ENCODE peak calls at places on chromosomes 3 and 15, in four cellular contexts. N is GM12878, R is K562, A is HepG2. M is an unnamed sample.

GRCh38 chr15:39657714-39658113 is 76.8 kb downstream of the THBS1 start:
- DNase-seq in N (no peak), A (no peak), R (no peak), M (no peak)

GRCh38 chr15:40338041-40338657 is 2.6 kb downstream of the CCDC9B start:
- DNase-seq in R (peak), N (no peak), A (peak), M (peak)

GRCh38 chr15:32942286-32942927 is 224.6 kb downstream of the GREM1 start:
- DNase-seq in N (no peak), R (no peak), A (no peak), M (no peak)

GRCh38 chr15:69498282-69498681 is 45.7 kb downstream of the RPLP1 start:
- DNase-seq in N (no peak), R (no peak), A (no peak), M (no peak)

GRCh38 chr15:43941555-43941954 is 114.8 kb downstream of the WDR76 start:
- DNase-seq in R (no peak), A (no peak), N (no peak), M (no peak)

GRCh38 chr3:128550471-128551126 is 57.6 kb upstream of the GATA2 start:
- DNase-seq in N (no peak), A (no peak), R (no peak), M (no peak)

GRCh38 chr15:91795281-91795680 is 58.2 kb upstream of the SLCO3A1 start:
- DNase-seq in A (no peak), N (no peak), R (no peak), M (no peak)

GRCh38 chr15:74983725-74984231 is 11.6 kb upstream of the SCAMP5 start:
- DNase-seq in A (no peak), N (peak), R (peak), M (no peak)

GRCh38 chr15:95169701-95170459 is 938.5 kb downstream of the MCTP2 start:
- DNase-seq in N (no peak), R (peak), A (no peak), M (no peak)

GRCh38 chr3:133412511-133413165 is 12.8 kb downstream of the BFSP2 start:
- DNase-seq in A (no peak), R (no peak), N (no peak), M (no peak)

GRCh38 chr3:147299656-147300055 is 106.7 kb downstream of the ZIC4 start:
- DNase-seq in N (no peak), A (no peak), R (no peak), M (no peak)

GRCh38 chr3:179768080-179768479 is 115.2 kb downstream of the USP13 start:
- DNase-seq in R (peak), N (no peak), A (no peak), M (peak)

GRCh38 chr3:55486101-55486856 is 827 bp downstream of the WNT5A start:
- DNase-seq in A (no peak), N (no peak), R (no peak), M (peak)

GRCh38 chr15:91223902-91224301 is 123.8 kb downstream of the SV2B start:
- DNase-seq in N (no peak), R (no peak), A (no peak), M (no peak)

GRCh38 chr3:133457465-133458067 is 57.7 kb downstream of the BFSP2 start:
- DNase-seq in N (no peak), R (peak), A (no peak), M (no peak)

GRCh38 chr3:56048333-56048732 is 419.9 kb downstream of the ERC2 start:
- DNase-seq in R (no peak), N (no peak), A (no peak), M (no peak)

GRCh38 chr3:15102833-15103232 is 3.9 kb upstream of the RBSN start:
- DNase-seq in N (no peak), A (no peak), R (no peak), M (no peak)

GRCh38 chr3:46861293-46861995 is 1.8 kb downstream of the MYL3 start:
- DNase-seq in N (no peak), A (peak), R (no peak), M (no peak)

GRCh38 chr3:138089091-138089490 is 26.3 kb downstream of the DZIP1L start:
- DNase-seq in A (peak), R (no peak), N (no peak), M (no peak)

GRCh38 chr15:40441736-40442531 is 1.2 kb downstream of the BAHD1 start:
- DNase-seq in A (no peak), N (no peak), R (peak), M (peak)

GRCh38 chr3:69998759-69999158 is 774 bp upstream of the SAMMSON start:
- DNase-seq in N (no peak), A (no peak), R (no peak), M (no peak)

GRCh38 chr3:126523745-126524428 is at the start of gene CHST13:
- DNase-seq in R (peak), N (no peak), A (peak), M (peak)

DNA sequence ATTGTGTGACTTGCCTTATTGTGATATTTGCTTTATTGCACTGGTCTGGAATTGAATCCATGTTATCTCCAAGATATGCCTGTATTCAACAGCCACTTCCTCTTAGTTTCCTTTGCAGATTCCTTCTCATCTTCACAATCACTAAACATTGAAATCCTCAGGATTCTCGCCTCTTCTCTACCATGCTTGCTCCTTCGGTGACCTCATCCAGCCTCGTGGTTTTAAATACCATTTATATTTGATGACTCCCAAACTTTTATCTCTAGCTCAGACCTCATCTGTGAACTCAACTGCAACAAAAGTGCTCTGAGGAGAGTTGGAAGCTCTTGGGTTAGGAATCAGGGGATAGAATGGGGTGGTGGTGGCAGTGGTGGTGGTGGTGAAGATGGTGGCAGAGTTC is 19.9 kb downstream of the POLR2M start:
- DNase-seq in R (no peak), N (no peak), A (no peak), M (no peak)
- H3K27ac ChIP-seq in R (no peak), N (no peak), A (no peak), M (no peak)

GRCh38 chr15:77980094-77980493 is 97.4 kb downstream of the TBC1D2B start:
- DNase-seq in N (no peak), A (no peak), R (no peak), M (no peak)
- TF ChIP-seq NFIC in N (no peak), A (no peak), R (no peak), M (no peak)

GRCh38 chr3:186461141-186461540 is 83.0 kb downstream of the CRYGS start:
- DNase-seq in N (no peak), A (no peak), R (peak), M (no peak)
- TF ChIP-seq SMC3 in N (no peak), A (no peak), R (no peak), M (no peak)

DNA sequence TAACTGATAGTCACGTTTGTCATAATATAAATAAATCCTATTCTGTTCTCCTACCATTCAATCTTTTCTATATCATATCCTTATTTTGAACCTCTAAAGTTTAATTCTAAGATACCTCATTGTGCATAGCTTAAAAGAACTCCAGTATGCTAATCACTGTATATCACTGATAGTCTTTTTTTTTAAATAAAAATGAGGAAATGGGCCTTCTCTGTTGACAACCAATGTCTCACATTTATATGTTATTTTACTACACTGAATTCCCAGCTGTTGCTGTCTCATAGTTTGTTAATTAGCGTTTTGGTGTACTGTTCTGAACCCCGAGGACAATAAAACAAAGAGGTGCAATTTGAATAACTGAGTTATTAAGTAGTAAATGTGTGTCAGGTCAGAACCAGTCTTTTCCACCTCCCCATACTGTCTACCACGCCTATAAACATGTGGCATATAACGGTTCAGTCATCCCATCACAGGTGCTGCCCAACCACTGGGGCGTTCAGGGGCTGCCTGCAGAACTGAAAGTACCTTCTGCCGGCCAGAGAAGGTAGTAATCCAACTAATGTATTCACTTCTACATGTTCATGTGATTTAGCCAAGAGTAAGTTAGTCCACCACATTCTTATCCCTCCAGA is 14.9 kb downstream of the CBLB start:
- DNase-seq in R (no peak), A (no peak), N (peak), M (no peak)
- H3K27ac ChIP-seq in R (no peak), A (no peak), N (peak), M (no peak)

M was measured in SK-N-SH.